ENCODE peak calls at places on chromosomes 7 and 10, in nine cellular contexts. A, B, O, T, H, N, I, U and V are unnamed samples.

GRCh38 chr7:149845257-149845980 is 7.2 kb downstream of the ZNF862 start:
- DNase-seq in B (no peak), A (no peak), O (no peak), I (no peak), T (no peak), N (no peak), U (no peak), H (no peak), V (no peak)

GRCh38 chr7:140036224-140036651 is 26.5 kb downstream of the PARP12 start:
- DNase-seq in I (peak), H (peak), T (peak), O (no peak), A (no peak), N (peak), U (no peak), B (no peak), V (no peak)

GRCh38 chr10:84493951-84494848 is 165.8 kb downstream of the CCSER2 start:
- DNase-seq in I (no peak), B (no peak), N (no peak), O (no peak), H (no peak), T (no peak), A (peak), U (no peak), V (peak)

GRCh38 chr7:99949645-99950228 is 20.3 kb upstream of the GJC3 start:
- DNase-seq in T (no peak), H (no peak), N (no peak), B (no peak), A (peak), I (peak), O (no peak), U (no peak), V (no peak)

GRCh38 chr10:58723977-58724376 is 211.3 kb downstream of the BICC1 start:
- DNase-seq in U (no peak), I (no peak), A (peak), H (no peak), B (no peak), N (no peak), O (no peak), T (no peak), V (no peak)

GRCh38 chr7:25754333-25754732 is 397.7 kb upstream of the NFE2L3 start:
- DNase-seq in O (no peak), H (no peak), N (no peak), B (no peak), U (no peak), I (no peak), T (no peak), A (no peak), V (no peak)

GRCh38 chr7:95596183-95597135 is at the start of gene PDK4:
- DNase-seq in N (no peak), O (peak), H (peak), B (peak), T (no peak), I (peak), U (peak), A (peak), V (peak)

GRCh38 chr7:133109816-133110215 is 27.9 kb upstream of the CHCHD3 start:
- DNase-seq in B (no peak), N (no peak), U (no peak), T (no peak), A (no peak), H (no peak), I (no peak), O (no peak), V (no peak)

GRCh38 chr10:11178606-11179221 is 161.0 kb downstream of the CELF2 start:
- DNase-seq in I (peak), N (peak), U (no peak), O (no peak), H (peak), T (peak), B (no peak), A (peak), V (no peak)

GRCh38 chr7:8747338-8747737 is 313.9 kb downstream of the NXPH1 start:
- DNase-seq in B (no peak), A (no peak), T (no peak), I (no peak), H (no peak), N (no peak), O (no peak), U (no peak), V (no peak)

GRCh38 chr7:106568680-106569499 is 92.1 kb downstream of the CCDC71L start:
- DNase-seq in B (no peak), A (peak), H (peak), N (no peak), I (peak), O (no peak), T (no peak), U (no peak), V (peak)

GRCh38 chr10:80280071-80280800 is 9.2 kb downstream of the MAT1A start:
- DNase-seq in U (no peak), T (no peak), I (no peak), N (no peak), H (no peak), A (no peak), O (no peak), B (no peak), V (no peak)

GRCh38 chr7:122974229-122974628 is 21.3 kb downstream of the TAS2R16 start:
- DNase-seq in U (no peak), I (no peak), B (no peak), A (no peak), O (no peak), T (no peak), N (no peak), H (no peak), V (no peak)

GRCh38 chr7:101153969-101154692 is at the start of gene AP1S1:
- DNase-seq in H (peak), T (peak), O (peak), U (peak), N (peak), A (peak), I (peak), B (peak), V (peak)

GRCh38 chr7:28685660-28686417 is 272.3 kb downstream of the TRIL start:
- DNase-seq in N (peak), A (peak), I (peak), U (peak), T (peak), O (peak), B (peak), H (peak), V (peak)

GRCh38 chr10:4385491-4385890 is 440.5 kb upstream of the AKR1E2 start:
- DNase-seq in U (no peak), H (no peak), N (no peak), A (no peak), T (no peak), O (peak), B (no peak), I (no peak), V (no peak)

GRCh38 chr7:101140746-101141382 is 13.4 kb upstream of the AP1S1 start:
- DNase-seq in N (no peak), B (no peak), O (no peak), I (no peak), U (no peak), A (no peak), T (no peak), H (no peak), V (no peak)

GRCh38 chr10:84665883-84666463 is 337.6 kb downstream of the CCSER2 start:
- DNase-seq in U (no peak), T (peak), I (peak), A (no peak), N (no peak), H (no peak), B (no peak), O (no peak), V (no peak)